ENCODE peak calls at places on chromosome 1, in nine cellular contexts. One of them, this sample, is unnamed.

GRCh38 chr1:64898107-64898861 is 68.1 kb downstream of the JAK1 start:
- DNase-seq in T-cell: peak; percentile 19
- DNase-seq in epithelial cell of esophagus: peak; percentile 95
- DNase-seq in activated CD4-positive, alpha-beta T cell treated with anti-CD3 and anti-CD28 coated beads for 24 hours: peak; percentile 15
- DNase-seq in effector memory CD8-positive, alpha-beta T cell: no peak
- DNase-seq in gastrocnemius medialis: peak; percentile 96
- DNase-seq in iPS-NIHi11: peak; percentile 60
- DNase-seq in activated T-helper 1 cell treated with anti-CD3 and anti-CD28 coated beads, Interleukin-12 subunit alpha, Interleukin-12 subunit beta, Interleukin-2, Interleukin-4 antibody, amounts not matched to agents 30 ng/mL and 10 ng/mL and 1 ng/mL, durations not matched to agents 14 hours and 24 hours and 36 hours: no peak
- DNase-seq in astrocyte: peak; percentile 97
- DNase-seq in this sample: no peak

GRCh38 chr1:78830321-78830720 is 176.2 kb downstream of the ADGRL4 start:
- DNase-seq in epithelial cell of esophagus: no peak
- DNase-seq in T-cell: no peak
- DNase-seq in effector memory CD8-positive, alpha-beta T cell: no peak
- DNase-seq in activated CD4-positive, alpha-beta T cell treated with anti-CD3 and anti-CD28 coated beads for 24 hours: no peak
- DNase-seq in astrocyte: no peak
- DNase-seq in iPS-NIHi11: peak; percentile 18
- DNase-seq in gastrocnemius medialis: no peak
- DNase-seq in activated T-helper 1 cell treated with anti-CD3 and anti-CD28 coated beads, Interleukin-12 subunit alpha, Interleukin-12 subunit beta, Interleukin-2, Interleukin-4 antibody, amounts not matched to agents 30 ng/mL and 10 ng/mL and 1 ng/mL, durations not matched to agents 14 hours and 24 hours and 36 hours: no peak
- DNase-seq in this sample: no peak

GRCh38 chr1:89068291-89068690 is 3.3 kb upstream of the GBP1 start:
- DNase-seq in astrocyte: peak; percentile 80
- DNase-seq in activated CD4-positive, alpha-beta T cell treated with anti-CD3 and anti-CD28 coated beads for 24 hours: no peak
- DNase-seq in effector memory CD8-positive, alpha-beta T cell: no peak
- DNase-seq in iPS-NIHi11: no peak
- DNase-seq in gastrocnemius medialis: no peak
- DNase-seq in T-cell: no peak
- DNase-seq in activated T-helper 1 cell treated with anti-CD3 and anti-CD28 coated beads, Interleukin-12 subunit alpha, Interleukin-12 subunit beta, Interleukin-2, Interleukin-4 antibody, amounts not matched to agents 30 ng/mL and 10 ng/mL and 1 ng/mL, durations not matched to agents 14 hours and 24 hours and 36 hours: no peak
- DNase-seq in epithelial cell of esophagus: peak; percentile 51
- DNase-seq in this sample: no peak

GRCh38 chr1:24318238-24318987 is 744 bp upstream of the GRHL3 start:
- DNase-seq in epithelial cell of esophagus: peak; percentile 76
- DNase-seq in activated T-helper 1 cell treated with anti-CD3 and anti-CD28 coated beads, Interleukin-12 subunit alpha, Interleukin-12 subunit beta, Interleukin-2, Interleukin-4 antibody, amounts not matched to agents 30 ng/mL and 10 ng/mL and 1 ng/mL, durations not matched to agents 14 hours and 24 hours and 36 hours: no peak
- DNase-seq in activated CD4-positive, alpha-beta T cell treated with anti-CD3 and anti-CD28 coated beads for 24 hours: no peak
- DNase-seq in T-cell: no peak
- DNase-seq in gastrocnemius medialis: no peak
- DNase-seq in astrocyte: peak; percentile 66
- DNase-seq in iPS-NIHi11: no peak
- DNase-seq in effector memory CD8-positive, alpha-beta T cell: no peak
- DNase-seq in this sample: no peak

GRCh38 chr1:175146535-175147213 is 45.9 kb downstream of the KIAA0040 start:
- DNase-seq in iPS-NIHi11: peak; percentile 88
- DNase-seq in gastrocnemius medialis: peak; percentile 41
- DNase-seq in T-cell: peak; percentile 66
- DNase-seq in astrocyte: peak; percentile 7
- DNase-seq in activated T-helper 1 cell treated with anti-CD3 and anti-CD28 coated beads, Interleukin-12 subunit alpha, Interleukin-12 subunit beta, Interleukin-2, Interleukin-4 antibody, amounts not matched to agents 30 ng/mL and 10 ng/mL and 1 ng/mL, durations not matched to agents 14 hours and 24 hours and 36 hours: peak; percentile 38
- DNase-seq in epithelial cell of esophagus: peak; percentile 67
- DNase-seq in activated CD4-positive, alpha-beta T cell treated with anti-CD3 and anti-CD28 coated beads for 24 hours: peak; percentile 61
- DNase-seq in effector memory CD8-positive, alpha-beta T cell: peak; percentile 64
- DNase-seq in this sample: peak; percentile 52

GRCh38 chr1:85203573-85204169 is 2.9 kb upstream of the SYDE2 start:
- DNase-seq in activated T-helper 1 cell treated with anti-CD3 and anti-CD28 coated beads, Interleukin-12 subunit alpha, Interleukin-12 subunit beta, Interleukin-2, Interleukin-4 antibody, amounts not matched to agents 30 ng/mL and 10 ng/mL and 1 ng/mL, durations not matched to agents 14 hours and 24 hours and 36 hours: no peak
- DNase-seq in T-cell: no peak
- DNase-seq in epithelial cell of esophagus: no peak
- DNase-seq in effector memory CD8-positive, alpha-beta T cell: no peak
- DNase-seq in activated CD4-positive, alpha-beta T cell treated with anti-CD3 and anti-CD28 coated beads for 24 hours: no peak
- DNase-seq in astrocyte: no peak
- DNase-seq in gastrocnemius medialis: no peak
- DNase-seq in iPS-NIHi11: no peak
- DNase-seq in this sample: no peak

GRCh38 chr1:99069146-99069545 is 64.5 kb upstream of the PLPPR5 start:
- DNase-seq in activated CD4-positive, alpha-beta T cell treated with anti-CD3 and anti-CD28 coated beads for 24 hours: no peak
- DNase-seq in activated T-helper 1 cell treated with anti-CD3 and anti-CD28 coated beads, Interleukin-12 subunit alpha, Interleukin-12 subunit beta, Interleukin-2, Interleukin-4 antibody, amounts not matched to agents 30 ng/mL and 10 ng/mL and 1 ng/mL, durations not matched to agents 14 hours and 24 hours and 36 hours: no peak
- DNase-seq in gastrocnemius medialis: no peak
- DNase-seq in effector memory CD8-positive, alpha-beta T cell: no peak
- DNase-seq in iPS-NIHi11: peak; percentile 37
- DNase-seq in astrocyte: no peak
- DNase-seq in epithelial cell of esophagus: no peak
- DNase-seq in T-cell: no peak
- DNase-seq in this sample: no peak

GRCh38 chr1:76210130-76210529 is 135.6 kb downstream of the ST6GALNAC3 start:
- DNase-seq in activated CD4-positive, alpha-beta T cell treated with anti-CD3 and anti-CD28 coated beads for 24 hours: no peak
- DNase-seq in epithelial cell of esophagus: no peak
- DNase-seq in gastrocnemius medialis: no peak
- DNase-seq in T-cell: no peak
- DNase-seq in activated T-helper 1 cell treated with anti-CD3 and anti-CD28 coated beads, Interleukin-12 subunit alpha, Interleukin-12 subunit beta, Interleukin-2, Interleukin-4 antibody, amounts not matched to agents 30 ng/mL and 10 ng/mL and 1 ng/mL, durations not matched to agents 14 hours and 24 hours and 36 hours: no peak
- DNase-seq in iPS-NIHi11: no peak
- DNase-seq in astrocyte: no peak
- DNase-seq in effector memory CD8-positive, alpha-beta T cell: no peak
- DNase-seq in this sample: no peak

GRCh38 chr1:2821970-2822620 is 20.6 kb upstream of the TTC34 start:
- DNase-seq in epithelial cell of esophagus: no peak
- DNase-seq in iPS-NIHi11: peak; percentile 49
- DNase-seq in activated T-helper 1 cell treated with anti-CD3 and anti-CD28 coated beads, Interleukin-12 subunit alpha, Interleukin-12 subunit beta, Interleukin-2, Interleukin-4 antibody, amounts not matched to agents 30 ng/mL and 10 ng/mL and 1 ng/mL, durations not matched to agents 14 hours and 24 hours and 36 hours: no peak
- DNase-seq in T-cell: peak; percentile 46
- DNase-seq in astrocyte: no peak
- DNase-seq in activated CD4-positive, alpha-beta T cell treated with anti-CD3 and anti-CD28 coated beads for 24 hours: peak; percentile 43
- DNase-seq in gastrocnemius medialis: no peak
- DNase-seq in effector memory CD8-positive, alpha-beta T cell: no peak
- DNase-seq in this sample: peak; percentile 33

GRCh38 chr1:31669786-31670582 is 25.3 kb upstream of the PEF1 start:
- DNase-seq in epithelial cell of esophagus: peak; percentile 88
- DNase-seq in effector memory CD8-positive, alpha-beta T cell: peak; percentile 15
- DNase-seq in astrocyte: peak; percentile 49
- DNase-seq in iPS-NIHi11: peak; percentile 50
- DNase-seq in activated T-helper 1 cell treated with anti-CD3 and anti-CD28 coated beads, Interleukin-12 subunit alpha, Interleukin-12 subunit beta, Interleukin-2, Interleukin-4 antibody, amounts not matched to agents 30 ng/mL and 10 ng/mL and 1 ng/mL, durations not matched to agents 14 hours and 24 hours and 36 hours: no peak
- DNase-seq in gastrocnemius medialis: peak; percentile 82
- DNase-seq in T-cell: peak; percentile 49
- DNase-seq in activated CD4-positive, alpha-beta T cell treated with anti-CD3 and anti-CD28 coated beads for 24 hours: no peak
- DNase-seq in this sample: peak; percentile 52

GRCh38 chr1:2526824-2527552 is 592 bp upstream of the PANK4 start:
- DNase-seq in astrocyte: peak; percentile 29
- DNase-seq in activated T-helper 1 cell treated with anti-CD3 and anti-CD28 coated beads, Interleukin-12 subunit alpha, Interleukin-12 subunit beta, Interleukin-2, Interleukin-4 antibody, amounts not matched to agents 30 ng/mL and 10 ng/mL and 1 ng/mL, durations not matched to agents 14 hours and 24 hours and 36 hours: peak; percentile 41
- DNase-seq in gastrocnemius medialis: peak; percentile 93
- DNase-seq in epithelial cell of esophagus: peak; percentile 85
- DNase-seq in activated CD4-positive, alpha-beta T cell treated with anti-CD3 and anti-CD28 coated beads for 24 hours: peak; percentile 53
- DNase-seq in iPS-NIHi11: no peak
- DNase-seq in T-cell: no peak
- DNase-seq in effector memory CD8-positive, alpha-beta T cell: no peak
- DNase-seq in this sample: no peak

GRCh38 chr1:200366577-200367253 is 43.1 kb downstream of the ZNF281 start:
- DNase-seq in activated T-helper 1 cell treated with anti-CD3 and anti-CD28 coated beads, Interleukin-12 subunit alpha, Interleukin-12 subunit beta, Interleukin-2, Interleukin-4 antibody, amounts not matched to agents 30 ng/mL and 10 ng/mL and 1 ng/mL, durations not matched to agents 14 hours and 24 hours and 36 hours: no peak
- DNase-seq in effector memory CD8-positive, alpha-beta T cell: no peak
- DNase-seq in epithelial cell of esophagus: peak; percentile 33
- DNase-seq in iPS-NIHi11: no peak
- DNase-seq in astrocyte: no peak
- DNase-seq in gastrocnemius medialis: no peak
- DNase-seq in T-cell: no peak
- DNase-seq in activated CD4-positive, alpha-beta T cell treated with anti-CD3 and anti-CD28 coated beads for 24 hours: no peak
- DNase-seq in this sample: no peak

GRCh38 chr1:63112155-63112914 is 210.0 kb upstream of the FOXD3 start:
- DNase-seq in T-cell: no peak
- DNase-seq in iPS-NIHi11: peak; percentile 29
- DNase-seq in effector memory CD8-positive, alpha-beta T cell: no peak
- DNase-seq in activated CD4-positive, alpha-beta T cell treated with anti-CD3 and anti-CD28 coated beads for 24 hours: no peak
- DNase-seq in astrocyte: peak; percentile 91
- DNase-seq in gastrocnemius medialis: no peak
- DNase-seq in activated T-helper 1 cell treated with anti-CD3 and anti-CD28 coated beads, Interleukin-12 subunit alpha, Interleukin-12 subunit beta, Interleukin-2, Interleukin-4 antibody, amounts not matched to agents 30 ng/mL and 10 ng/mL and 1 ng/mL, durations not matched to agents 14 hours and 24 hours and 36 hours: peak; percentile 2
- DNase-seq in epithelial cell of esophagus: peak; percentile 48
- DNase-seq in this sample: no peak

GRCh38 chr1:186304982-186305949 is 69.8 kb downstream of the TPR start:
- DNase-seq in activated CD4-positive, alpha-beta T cell treated with anti-CD3 and anti-CD28 coated beads for 24 hours: no peak
- DNase-seq in iPS-NIHi11: peak; percentile 49
- DNase-seq in gastrocnemius medialis: no peak
- DNase-seq in T-cell: peak; percentile 28
- DNase-seq in epithelial cell of esophagus: peak; percentile 56
- DNase-seq in activated T-helper 1 cell treated with anti-CD3 and anti-CD28 coated beads, Interleukin-12 subunit alpha, Interleukin-12 subunit beta, Interleukin-2, Interleukin-4 antibody, amounts not matched to agents 30 ng/mL and 10 ng/mL and 1 ng/mL, durations not matched to agents 14 hours and 24 hours and 36 hours: no peak
- DNase-seq in effector memory CD8-positive, alpha-beta T cell: no peak
- DNase-seq in astrocyte: no peak
- DNase-seq in this sample: no peak

GRCh38 chr1:90725961-90726715 is 9.0 kb upstream of the BARHL2 start:
- DNase-seq in astrocyte: no peak
- DNase-seq in gastrocnemius medialis: no peak
- DNase-seq in effector memory CD8-positive, alpha-beta T cell: no peak
- DNase-seq in epithelial cell of esophagus: peak; percentile 22
- DNase-seq in iPS-NIHi11: no peak
- DNase-seq in activated CD4-positive, alpha-beta T cell treated with anti-CD3 and anti-CD28 coated beads for 24 hours: no peak
- DNase-seq in activated T-helper 1 cell treated with anti-CD3 and anti-CD28 coated beads, Interleukin-12 subunit alpha, Interleukin-12 subunit beta, Interleukin-2, Interleukin-4 antibody, amounts not matched to agents 30 ng/mL and 10 ng/mL and 1 ng/mL, durations not matched to agents 14 hours and 24 hours and 36 hours: no peak
- DNase-seq in T-cell: no peak
- DNase-seq in this sample: no peak

GRCh38 chr1:172903581-172904220 is 147.0 kb downstream of the TNFSF18 start:
- DNase-seq in iPS-NIHi11: no peak
- DNase-seq in gastrocnemius medialis: no peak
- DNase-seq in activated T-helper 1 cell treated with anti-CD3 and anti-CD28 coated beads, Interleukin-12 subunit alpha, Interleukin-12 subunit beta, Interleukin-2, Interleukin-4 antibody, amounts not matched to agents 30 ng/mL and 10 ng/mL and 1 ng/mL, durations not matched to agents 14 hours and 24 hours and 36 hours: no peak
- DNase-seq in astrocyte: peak; percentile 83
- DNase-seq in T-cell: no peak
- DNase-seq in epithelial cell of esophagus: no peak
- DNase-seq in effector memory CD8-positive, alpha-beta T cell: no peak
- DNase-seq in activated CD4-positive, alpha-beta T cell treated with anti-CD3 and anti-CD28 coated beads for 24 hours: no peak
- DNase-seq in this sample: no peak

GRCh38 chr1:42936309-42937078 is 22.2 kb downstream of the SLC2A1 start:
- DNase-seq in effector memory CD8-positive, alpha-beta T cell: peak; percentile 42
- DNase-seq in astrocyte: peak; percentile 60
- DNase-seq in gastrocnemius medialis: peak; percentile 43
- DNase-seq in activated CD4-positive, alpha-beta T cell treated with anti-CD3 and anti-CD28 coated beads for 24 hours: no peak
- DNase-seq in epithelial cell of esophagus: peak; percentile 90
- DNase-seq in T-cell: no peak
- DNase-seq in activated T-helper 1 cell treated with anti-CD3 and anti-CD28 coated beads, Interleukin-12 subunit alpha, Interleukin-12 subunit beta, Interleukin-2, Interleukin-4 antibody, amounts not matched to agents 30 ng/mL and 10 ng/mL and 1 ng/mL, durations not matched to agents 14 hours and 24 hours and 36 hours: no peak
- DNase-seq in iPS-NIHi11: no peak
- DNase-seq in this sample: peak; percentile 38

GRCh38 chr1:85295654-85296053 is 19.2 kb upstream of the BCL10 start:
- DNase-seq in epithelial cell of esophagus: no peak
- DNase-seq in T-cell: no peak
- DNase-seq in gastrocnemius medialis: no peak
- DNase-seq in effector memory CD8-positive, alpha-beta T cell: no peak
- DNase-seq in iPS-NIHi11: no peak
- DNase-seq in activated CD4-positive, alpha-beta T cell treated with anti-CD3 and anti-CD28 coated beads for 24 hours: no peak
- DNase-seq in astrocyte: peak; percentile 14
- DNase-seq in activated T-helper 1 cell treated with anti-CD3 and anti-CD28 coated beads, Interleukin-12 subunit alpha, Interleukin-12 subunit beta, Interleukin-2, Interleukin-4 antibody, amounts not matched to agents 30 ng/mL and 10 ng/mL and 1 ng/mL, durations not matched to agents 14 hours and 24 hours and 36 hours: no peak
- DNase-seq in this sample: no peak

GRCh38 chr1:214321686-214322453 is 40.9 kb downstream of the SMYD2 start:
- DNase-seq in astrocyte: no peak
- DNase-seq in iPS-NIHi11: no peak
- DNase-seq in effector memory CD8-positive, alpha-beta T cell: no peak
- DNase-seq in T-cell: no peak
- DNase-seq in epithelial cell of esophagus: no peak
- DNase-seq in activated CD4-positive, alpha-beta T cell treated with anti-CD3 and anti-CD28 coated beads for 24 hours: no peak
- DNase-seq in gastrocnemius medialis: no peak
- DNase-seq in activated T-helper 1 cell treated with anti-CD3 and anti-CD28 coated beads, Interleukin-12 subunit alpha, Interleukin-12 subunit beta, Interleukin-2, Interleukin-4 antibody, amounts not matched to agents 30 ng/mL and 10 ng/mL and 1 ng/mL, durations not matched to agents 14 hours and 24 hours and 36 hours: no peak
- DNase-seq in this sample: no peak

GRCh38 chr1:99963041-99963795 is 6.6 kb upstream of the SLC35A3 start:
- DNase-seq in activated T-helper 1 cell treated with anti-CD3 and anti-CD28 coated beads, Interleukin-12 subunit alpha, Interleukin-12 subunit beta, Interleukin-2, Interleukin-4 antibody, amounts not matched to agents 30 ng/mL and 10 ng/mL and 1 ng/mL, durations not matched to agents 14 hours and 24 hours and 36 hours: no peak
- DNase-seq in astrocyte: peak; percentile 59
- DNase-seq in iPS-NIHi11: no peak
- DNase-seq in epithelial cell of esophagus: peak; percentile 62
- DNase-seq in gastrocnemius medialis: no peak
- DNase-seq in effector memory CD8-positive, alpha-beta T cell: no peak
- DNase-seq in T-cell: no peak
- DNase-seq in activated CD4-positive, alpha-beta T cell treated with anti-CD3 and anti-CD28 coated beads for 24 hours: no peak
- DNase-seq in this sample: no peak

GRCh38 chr1:236502579-236502971 is 21.2 kb upstream of the LGALS8 start:
- DNase-seq in epithelial cell of esophagus: peak; percentile 78
- DNase-seq in gastrocnemius medialis: no peak
- DNase-seq in T-cell: no peak
- DNase-seq in effector memory CD8-positive, alpha-beta T cell: no peak
- DNase-seq in astrocyte: peak; percentile 44
- DNase-seq in activated T-helper 1 cell treated with anti-CD3 and anti-CD28 coated beads, Interleukin-12 subunit alpha, Interleukin-12 subunit beta, Interleukin-2, Interleukin-4 antibody, amounts not matched to agents 30 ng/mL and 10 ng/mL and 1 ng/mL, durations not matched to agents 14 hours and 24 hours and 36 hours: no peak
- DNase-seq in activated CD4-positive, alpha-beta T cell treated with anti-CD3 and anti-CD28 coated beads for 24 hours: no peak
- DNase-seq in iPS-NIHi11: no peak
- DNase-seq in this sample: no peak

GRCh38 chr1:26991310-26992116 is 2.0 kb upstream of the TRNP1 start:
- DNase-seq in gastrocnemius medialis: no peak
- DNase-seq in astrocyte: no peak
- DNase-seq in T-cell: peak; percentile 18
- DNase-seq in iPS-NIHi11: no peak
- DNase-seq in epithelial cell of esophagus: no peak
- DNase-seq in activated CD4-positive, alpha-beta T cell treated with anti-CD3 and anti-CD28 coated beads for 24 hours: no peak
- DNase-seq in effector memory CD8-positive, alpha-beta T cell: no peak
- DNase-seq in activated T-helper 1 cell treated with anti-CD3 and anti-CD28 coated beads, Interleukin-12 subunit alpha, Interleukin-12 subunit beta, Interleukin-2, Interleukin-4 antibody, amounts not matched to agents 30 ng/mL and 10 ng/mL and 1 ng/mL, durations not matched to agents 14 hours and 24 hours and 36 hours: no peak
- DNase-seq in this sample: no peak

GRCh38 chr1:89466307-89466925 is 58.2 kb upstream of the LRRC8B start:
- DNase-seq in iPS-NIHi11: no peak
- DNase-seq in epithelial cell of esophagus: peak; percentile 70
- DNase-seq in activated T-helper 1 cell treated with anti-CD3 and anti-CD28 coated beads, Interleukin-12 subunit alpha, Interleukin-12 subunit beta, Interleukin-2, Interleukin-4 antibody, amounts not matched to agents 30 ng/mL and 10 ng/mL and 1 ng/mL, durations not matched to agents 14 hours and 24 hours and 36 hours: no peak
- DNase-seq in astrocyte: no peak
- DNase-seq in effector memory CD8-positive, alpha-beta T cell: no peak
- DNase-seq in activated CD4-positive, alpha-beta T cell treated with anti-CD3 and anti-CD28 coated beads for 24 hours: no peak
- DNase-seq in gastrocnemius medialis: no peak
- DNase-seq in T-cell: no peak
- DNase-seq in this sample: no peak

GRCh38 chr1:7785108-7785507 is 1.0 kb downstream of the PER3 start:
- DNase-seq in activated CD4-positive, alpha-beta T cell treated with anti-CD3 and anti-CD28 coated beads for 24 hours: no peak
- DNase-seq in iPS-NIHi11: no peak
- DNase-seq in epithelial cell of esophagus: no peak
- DNase-seq in activated T-helper 1 cell treated with anti-CD3 and anti-CD28 coated beads, Interleukin-12 subunit alpha, Interleukin-12 subunit beta, Interleukin-2, Interleukin-4 antibody, amounts not matched to agents 30 ng/mL and 10 ng/mL and 1 ng/mL, durations not matched to agents 14 hours and 24 hours and 36 hours: no peak
- DNase-seq in T-cell: no peak
- DNase-seq in astrocyte: no peak
- DNase-seq in effector memory CD8-positive, alpha-beta T cell: no peak
- DNase-seq in gastrocnemius medialis: no peak
- DNase-seq in this sample: no peak

GRCh38 chr1:200468264-200469001 is 58.6 kb upstream of the ZNF281 start:
- DNase-seq in activated CD4-positive, alpha-beta T cell treated with anti-CD3 and anti-CD28 coated beads for 24 hours: no peak
- DNase-seq in T-cell: no peak
- DNase-seq in activated T-helper 1 cell treated with anti-CD3 and anti-CD28 coated beads, Interleukin-12 subunit alpha, Interleukin-12 subunit beta, Interleukin-2, Interleukin-4 antibody, amounts not matched to agents 30 ng/mL and 10 ng/mL and 1 ng/mL, durations not matched to agents 14 hours and 24 hours and 36 hours: no peak
- DNase-seq in astrocyte: no peak
- DNase-seq in gastrocnemius medialis: no peak
- DNase-seq in effector memory CD8-positive, alpha-beta T cell: no peak
- DNase-seq in epithelial cell of esophagus: peak; percentile 45
- DNase-seq in iPS-NIHi11: no peak
- DNase-seq in this sample: no peak

GRCh38 chr1:158199840-158200239 is 19.1 kb downstream of the CD1D start:
- DNase-seq in effector memory CD8-positive, alpha-beta T cell: no peak
- DNase-seq in iPS-NIHi11: no peak
- DNase-seq in epithelial cell of esophagus: peak; percentile 77
- DNase-seq in gastrocnemius medialis: no peak
- DNase-seq in activated T-helper 1 cell treated with anti-CD3 and anti-CD28 coated beads, Interleukin-12 subunit alpha, Interleukin-12 subunit beta, Interleukin-2, Interleukin-4 antibody, amounts not matched to agents 30 ng/mL and 10 ng/mL and 1 ng/mL, durations not matched to agents 14 hours and 24 hours and 36 hours: no peak
- DNase-seq in astrocyte: no peak
- DNase-seq in T-cell: no peak
- DNase-seq in activated CD4-positive, alpha-beta T cell treated with anti-CD3 and anti-CD28 coated beads for 24 hours: no peak
- DNase-seq in this sample: no peak